ENCODE peak calls at places on chromosomes 7 and 10, in eight cellular contexts. H is brain microvascular endothelial cell, P is AG08396, Q is GM04504, M is astrocyte of the spinal cord, X is NCI-H2171, A is hepatic stellate cell, B is HT1080. J is an unnamed sample.
A peak's percentile ranks its signal among the peaks of the same experiment; 100 is the strongest.

GRCh38 chr10:80503584-80504157 is 34.0 kb upstream of the SH2D4B start:
- DNase-seq in Q (no peak), P (no peak), M (no peak), X (no peak), H (no peak), A (no peak), B (no peak), J (no peak)

GRCh38 chr10:61172182-61172926 is 228.4 kb upstream of the RHOBTB1 start:
- DNase-seq in Q (no peak), P (no peak), H (no peak), M (no peak), X (no peak), B (no peak), A (no peak), J (no peak)

GRCh38 chr7:129689995-129690581 is 78.6 kb downstream of the NRF1 start:
- DNase-seq in M (no peak), X (no peak), B (no peak), P (no peak), H (no peak), A (no peak), Q (no peak), J (no peak)

GRCh38 chr10:127398967-127399350 is 150.2 kb upstream of the NPS start:
- DNase-seq in Q (no peak), X (no peak), A (no peak), B (no peak), P (no peak), M (no peak), H (no peak), J (no peak)

GRCh38 chr7:73770002-73770859 is at the start of gene CLDN3:
- DNase-seq in P (peak; percentile 48), M (no peak), B (no peak), X (peak; percentile 63), H (no peak), Q (no peak), A (no peak), J (no peak)

GRCh38 chr7:75695036-75695435 is 43.7 kb downstream of the HIP1 start:
- DNase-seq in X (peak; percentile 92), H (no peak), P (no peak), B (no peak), Q (no peak), M (no peak), A (no peak), J (no peak)

GRCh38 chr7:86094166-86094669 is 549.5 kb upstream of the GRM3 start:
- DNase-seq in H (no peak), M (no peak), Q (no peak), P (no peak), B (peak; percentile 18), A (no peak), X (no peak), J (no peak)

GRCh38 chr7:108497082-108497725 is 28.7 kb downstream of the PNPLA8 start:
- DNase-seq in H (peak; percentile 60), B (peak; percentile 48), A (peak; percentile 32), P (peak; percentile 27), M (peak; percentile 59), X (peak; percentile 55), Q (peak; percentile 21), J (no peak)

GRCh38 chr7:55515569-55516279 is 56.6 kb downstream of the VOPP1 start:
- DNase-seq in P (no peak), X (no peak), H (no peak), B (no peak), Q (no peak), M (no peak), A (no peak), J (no peak)

GRCh38 chr7:116417593-116418345 is 81.8 kb upstream of the CAV2 start:
- DNase-seq in X (no peak), H (no peak), B (peak; percentile 77), Q (no peak), A (no peak), P (no peak), M (no peak), J (no peak)

GRCh38 chr7:52656098-52656497 is 379.3 kb upstream of the POM121L12 start:
- DNase-seq in M (no peak), B (no peak), P (no peak), Q (no peak), H (no peak), A (no peak), X (no peak), J (no peak)

GRCh38 chr7:128076831-128077271 is 45.6 kb upstream of the LRRC4 start:
- DNase-seq in M (peak; percentile 46), Q (no peak), P (no peak), B (no peak), H (no peak), X (no peak), A (no peak), J (no peak)

GRCh38 chr10:128087146-128087883 is 38.9 kb downstream of the MKI67 start:
- DNase-seq in X (no peak), M (no peak), B (no peak), H (no peak), A (no peak), Q (no peak), P (no peak), J (no peak)

GRCh38 chr10:48670978-48671913 is 13.4 kb upstream of the WDFY4 start:
- DNase-seq in H (no peak), A (no peak), X (no peak), P (no peak), Q (no peak), M (no peak), B (no peak), J (no peak)

GRCh38 chr10:93495654-93496321 is 624 bp upstream of the CEP55 start:
- DNase-seq in M (no peak), B (peak; percentile 54), Q (no peak), A (no peak), P (peak; percentile 30), H (peak; percentile 26), X (peak; percentile 46), J (no peak)

GRCh38 chr10:110544958-110545537 is 22.4 kb upstream of the SMC3 start:
- DNase-seq in B (no peak), M (peak; percentile 30), H (no peak), X (no peak), Q (no peak), A (no peak), P (no peak), J (no peak)

J was measured in coronary artery.